ENCODE peak calls at places on chromosomes 12 and 14, in nine cellular contexts. Z is ovary, J is hepatocyte, K is astrocyte, Y is GM10248, Q is lower lobe of right lung, U is nephron progenitor cell, T is heart right ventricle, A is endothelial cell. N is an unnamed sample.

GRCh38 chr12:102401087-102401486 is 79.3 kb downstream of the IGF1 start:
- DNase-seq in Z (no peak), J (no peak), K (no peak), Y (no peak), Q (no peak), U (no peak), T (no peak), A (no peak), N (no peak)

GRCh38 chr12:55963760-55964159 is 2.1 kb downstream of the PMEL start:
- DNase-seq in Z (no peak), J (no peak), K (no peak), Y (no peak), Q (no peak), U (no peak), T (no peak), A (no peak), N (no peak)

GRCh38 chr12:112008918-112009317 is 4.0 kb downstream of the TMEM116 start:
- DNase-seq in Z (no peak), J (no peak), K (no peak), Y (no peak), Q (no peak), U (no peak), T (no peak), A (no peak), N (no peak)

GRCh38 chr12:27345376-27345775 is 12.7 kb downstream of the BMAL2 start:
- DNase-seq in Z (no peak), J (no peak), K (no peak), Y (no peak), Q (no peak), U (no peak), T (no peak), A (no peak), N (no peak)

GRCh38 chr12:89951050-89951693 is 242.5 kb upstream of the ATP2B1 start:
- DNase-seq in Z (no peak), J (peak), K (peak), Y (no peak), Q (no peak), U (no peak), T (no peak), A (no peak), N (no peak)

GRCh38 chr12:96989916-96990315 is 82.9 kb downstream of the NEDD1 start:
- DNase-seq in Z (no peak), J (peak), K (peak), Y (no peak), Q (no peak), U (peak), T (no peak), A (peak), N (no peak)

GRCh38 chr14:69773571-69774276 is 6.8 kb downstream of the SRSF5 start:
- DNase-seq in Z (no peak), J (no peak), K (no peak), Y (no peak), Q (no peak), U (no peak), T (no peak), A (no peak), N (no peak)

GRCh38 chr12:108373111-108373510 is 34.0 kb upstream of the CMKLR1 start:
- DNase-seq in Z (no peak), J (no peak), K (no peak), Y (no peak), Q (no peak), U (no peak), T (no peak), A (no peak), N (no peak)

GRCh38 chr12:57250956-57251355 is at the start of gene STAC3:
- DNase-seq in Z (no peak), J (no peak), K (no peak), Y (no peak), Q (no peak), U (no peak), T (no peak), A (no peak), N (no peak)

GRCh38 chr12:56119361-56119796 is 1.3 kb downstream of the ZC3H10 start:
- DNase-seq in Z (peak), J (peak), K (peak), Y (peak), Q (no peak), U (peak), T (peak), A (peak), N (peak)

GRCh38 chr14:76901171-76902055 is 75.2 kb downstream of the LRRC74A start:
- DNase-seq in Z (no peak), J (peak), K (no peak), Y (no peak), Q (no peak), U (no peak), T (no peak), A (no peak), N (no peak)

GRCh38 chr12:84924956-84925355 is 12.4 kb upstream of the SLC6A15 start:
- DNase-seq in Z (no peak), J (no peak), K (peak), Y (no peak), Q (no peak), U (no peak), T (no peak), A (no peak), N (no peak)

GRCh38 chr12:117662620-117663395 is 301.4 kb upstream of the NOS1 start:
- DNase-seq in Z (no peak), J (no peak), K (no peak), Y (no peak), Q (no peak), U (no peak), T (no peak), A (no peak), N (no peak)

GRCh38 chr12:630656-631632 is 32.3 kb downstream of the NINJ2 start:
- DNase-seq in Z (peak), J (no peak), K (no peak), Y (peak), Q (peak), U (no peak), T (peak), A (no peak), N (no peak)

GRCh38 chr14:91545946-91546716 is 36.0 kb upstream of the PPP4R3A start:
- DNase-seq in Z (no peak), J (no peak), K (no peak), Y (no peak), Q (no peak), U (no peak), T (no peak), A (no peak), N (no peak)

GRCh38 chr14:58861546-58861945 is 223.8 kb downstream of the DACT1 start:
- DNase-seq in Z (no peak), J (no peak), K (peak), Y (no peak), Q (no peak), U (no peak), T (no peak), A (no peak), N (no peak)

GRCh38 chr12:92753976-92754885 is 51.4 kb downstream of the PLEKHG7 start:
- DNase-seq in Z (no peak), J (no peak), K (peak), Y (no peak), Q (no peak), U (no peak), T (no peak), A (no peak), N (no peak)

GRCh38 chr14:59262717-59263469 is 74.4 kb downstream of the DAAM1 start:
- DNase-seq in Z (no peak), J (peak), K (no peak), Y (no peak), Q (no peak), U (no peak), T (no peak), A (peak), N (peak)

GRCh38 chr14:103346286-103346685 is 12.2 kb downstream of the EIF5 start:
- DNase-seq in Z (no peak), J (no peak), K (no peak), Y (no peak), Q (no peak), U (no peak), T (no peak), A (no peak), N (no peak)

GRCh38 chr12:6306599-6307220 is 3.8 kb upstream of the PLEKHG6 start:
- DNase-seq in Z (no peak), J (no peak), K (no peak), Y (no peak), Q (no peak), U (no peak), T (no peak), A (no peak), N (no peak)

GRCh38 chr12:52216807-52217206 is 16.2 kb upstream of the KRT7 start:
- DNase-seq in Z (no peak), J (no peak), K (no peak), Y (no peak), Q (no peak), U (no peak), T (peak), A (no peak), N (no peak)

GRCh38 chr12:65187665-65188064 is 18.3 kb downstream of the LEMD3 start:
- DNase-seq in Z (no peak), J (no peak), K (no peak), Y (no peak), Q (no peak), U (no peak), T (no peak), A (no peak), N (no peak)

GRCh38 chr12:128980623-128981022 is 127.3 kb downstream of the GLT1D1 start:
- DNase-seq in Z (no peak), J (no peak), K (no peak), Y (no peak), Q (no peak), U (no peak), T (no peak), A (no peak), N (no peak)

GRCh38 chr12:76790564-76791552 is 26.9 kb downstream of the ZDHHC17 start:
- DNase-seq in Z (no peak), J (peak), K (no peak), Y (peak), Q (no peak), U (no peak), T (no peak), A (no peak), N (no peak)

GRCh38 chr14:23141706-23142467 is 22.8 kb upstream of the CEBPE start:
- DNase-seq in Z (peak), J (peak), K (peak), Y (no peak), Q (peak), U (no peak), T (peak), A (no peak), N (no peak)

GRCh38 chr14:75748340-75748739 is 87.3 kb downstream of the TTLL5 start:
- DNase-seq in Z (no peak), J (no peak), K (peak), Y (no peak), Q (no peak), U (no peak), T (no peak), A (no peak), N (no peak)

GRCh38 chr14:103101964-103102688 is 7.6 kb downstream of the EXOC3L4 start:
- DNase-seq in Z (no peak), J (no peak), K (no peak), Y (no peak), Q (no peak), U (no peak), T (no peak), A (no peak), N (no peak)

GRCh38 chr12:68113644-68114043 is 45.9 kb downstream of the IFNG start:
- DNase-seq in Z (no peak), J (no peak), K (no peak), Y (peak), Q (no peak), U (no peak), T (no peak), A (no peak), N (no peak)
- TF ChIP-seq CTCF in Z (no peak), J (no peak), K (no peak), Y (peak), Q (peak), U (peak), T (no peak), A (no peak), N (peak)

GRCh38 chr12:132342322-132342721 is 12.9 kb upstream of the GALNT9 start:
- DNase-seq in Z (no peak), J (no peak), K (no peak), Y (no peak), Q (no peak), U (peak), T (no peak), A (peak), N (no peak)
- TF ChIP-seq CTCF in Z (no peak), J (peak), K (no peak), Y (no peak), Q (no peak), U (peak), T (no peak), A (peak), N (peak)

GRCh38 chr14:36771256-36771655 is 109.6 kb downstream of the PAX9 start:
- DNase-seq in Z (no peak), J (peak), K (no peak), Y (no peak), Q (no peak), U (no peak), T (no peak), A (no peak), N (no peak)

GRCh38 chr14:36767603-36768281 is 106.1 kb downstream of the PAX9 start:
- DNase-seq in Z (no peak), J (no peak), K (peak), Y (no peak), Q (no peak), U (peak), T (no peak), A (no peak), N (no peak)

GRCh38 chr14:36773558-36773957 is 111.9 kb downstream of the PAX9 start:
- DNase-seq in Z (no peak), J (no peak), K (peak), Y (no peak), Q (no peak), U (no peak), T (no peak), A (no peak), N (no peak)

GRCh38 chr14:36768638-36769337 is 107.1 kb downstream of the PAX9 start:
- DNase-seq in Z (no peak), J (no peak), K (no peak), Y (no peak), Q (no peak), U (no peak), T (no peak), A (no peak), N (no peak)

DNA sequence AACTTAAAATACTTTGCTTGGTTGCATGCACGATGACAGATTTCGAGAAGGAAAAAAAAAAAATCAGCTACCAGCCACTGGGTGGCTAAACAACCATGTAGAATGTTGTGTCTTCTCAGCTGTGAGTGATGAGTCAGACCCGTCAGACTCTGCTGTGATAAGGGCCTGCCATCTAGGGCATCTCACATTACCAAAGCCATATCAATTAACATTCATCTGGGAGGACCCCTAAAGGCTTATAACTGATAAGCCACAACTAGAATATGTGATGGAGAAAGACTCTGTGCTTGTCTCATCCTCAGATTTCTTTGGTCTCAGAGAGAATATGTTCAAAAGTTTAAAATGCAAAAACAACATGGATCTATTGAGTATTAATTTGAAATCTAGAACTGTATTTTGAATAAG is 111.5 kb downstream of the PAX9 start:
- DNase-seq in Z (no peak), J (peak), K (peak), Y (no peak), Q (no peak), U (no peak), T (no peak), A (no peak), N (no peak)
- TF ChIP-seq CTCF in Z (no peak), J (peak), K (peak), Y (no peak), Q (no peak), U (no peak), T (no peak), A (no peak), N (peak)

DNA sequence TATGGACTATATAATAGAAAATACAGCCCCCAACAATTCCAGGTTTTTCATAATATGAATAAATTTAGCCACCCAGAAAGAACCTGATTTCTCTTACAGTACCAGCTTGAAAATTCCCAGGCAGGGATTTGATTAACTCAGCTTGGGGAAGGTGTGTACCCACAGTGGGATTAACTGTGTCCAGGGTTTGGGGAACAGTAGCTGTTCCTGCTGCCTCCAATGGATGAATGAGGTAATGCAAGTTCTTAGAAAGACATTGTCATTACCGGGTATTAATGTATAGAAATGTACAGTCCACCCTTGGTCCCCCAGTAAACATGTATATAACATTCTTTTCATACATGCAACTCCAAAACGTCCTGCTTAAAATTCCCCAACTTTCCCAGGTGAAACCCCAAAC is 115.6 kb downstream of the LRIG3 start:
- DNase-seq in Z (no peak), J (no peak), K (no peak), Y (no peak), Q (no peak), U (no peak), T (no peak), A (no peak), N (no peak)
- TF ChIP-seq CTCF in Z (no peak), J (peak), K (peak), Y (peak), Q (no peak), U (peak), T (peak), A (peak), N (peak)

GRCh38 chr12:44246481-44247105 is 410.7 kb downstream of the TMEM117 start:
- DNase-seq in Z (no peak), J (no peak), K (peak), Y (no peak), Q (no peak), U (no peak), T (no peak), A (no peak), N (no peak)

GRCh38 chr12:44253338-44253856 is 417.5 kb downstream of the TMEM117 start:
- DNase-seq in Z (no peak), J (no peak), K (no peak), Y (no peak), Q (no peak), U (no peak), T (no peak), A (no peak), N (no peak)

GRCh38 chr12:44245932-44246331 is 410.1 kb downstream of the TMEM117 start:
- DNase-seq in Z (no peak), J (no peak), K (no peak), Y (no peak), Q (no peak), U (no peak), T (no peak), A (no peak), N (no peak)

GRCh38 chr12:44248436-44248835 is 412.6 kb downstream of the TMEM117 start:
- DNase-seq in Z (no peak), J (no peak), K (no peak), Y (no peak), Q (no peak), U (no peak), T (no peak), A (no peak), N (no peak)

GRCh38 chr12:44247588-44247987 is 411.7 kb downstream of the TMEM117 start:
- DNase-seq in Z (no peak), J (no peak), K (no peak), Y (no peak), Q (no peak), U (peak), T (no peak), A (no peak), N (no peak)
- TF ChIP-seq CTCF in Z (no peak), J (no peak), K (no peak), Y (no peak), Q (no peak), U (no peak), T (no peak), A (no peak), N (peak)

GRCh38 chr12:29427964-29428363 is 47.0 kb upstream of the ERGIC2 start:
- DNase-seq in Z (no peak), J (peak), K (no peak), Y (peak), Q (no peak), U (no peak), T (no peak), A (no peak), N (no peak)
- TF ChIP-seq CTCF in Z (no peak), J (no peak), K (no peak), Y (peak), Q (peak), U (peak), T (no peak), A (peak), N (no peak)